ENCODE peak calls at places on chromosomes 12 and 14, in six cellular contexts. T is activated CD8-positive, alpha-beta T cell treated with anti-CD3 and anti-CD28 coated beads for 36 hours; S is cardiac muscle cell; I is foreskin fibroblast; H is left ventricle myocardium inferior; C is B cell. P is an unnamed sample.

GRCh38 chr14:53109028-53109687 is 44.0 kb downstream of the DDHD1 start:
- DNase-seq in T (peak), S (no peak), I (no peak), H (no peak), C (peak), P (no peak)

GRCh38 chr14:89368490-89369477 is 48.2 kb downstream of the FOXN3 start:
- DNase-seq in T (no peak), S (no peak), I (no peak), H (no peak), C (no peak), P (no peak)

GRCh38 chr12:98939350-98939749 is 294.3 kb downstream of the APAF1 start:
- DNase-seq in T (peak), S (peak), I (peak), H (no peak), C (no peak), P (no peak)

GRCh38 chr12:52280796-52281560 is 6.5 kb downstream of the KRT86 start:
- DNase-seq in T (no peak), S (peak), I (peak), H (peak), C (no peak), P (no peak)

GRCh38 chr12:98701166-98701565 is 56.1 kb downstream of the APAF1 start:
- DNase-seq in T (no peak), S (no peak), I (no peak), H (no peak), C (no peak), P (no peak)

GRCh38 chr12:52164624-52165023 is 27.2 kb downstream of the KRT80 start:
- DNase-seq in T (no peak), S (no peak), I (no peak), H (no peak), C (no peak), P (no peak)

GRCh38 chr12:3398196-3398789 is 92.7 kb upstream of the PRMT8 start:
- DNase-seq in T (no peak), S (no peak), I (no peak), H (no peak), C (no peak), P (no peak)

GRCh38 chr12:101773560-101774206 is 34.4 kb upstream of the SYCP3 start:
- DNase-seq in T (peak), S (peak), I (peak), H (peak), C (peak), P (peak)

DNA sequence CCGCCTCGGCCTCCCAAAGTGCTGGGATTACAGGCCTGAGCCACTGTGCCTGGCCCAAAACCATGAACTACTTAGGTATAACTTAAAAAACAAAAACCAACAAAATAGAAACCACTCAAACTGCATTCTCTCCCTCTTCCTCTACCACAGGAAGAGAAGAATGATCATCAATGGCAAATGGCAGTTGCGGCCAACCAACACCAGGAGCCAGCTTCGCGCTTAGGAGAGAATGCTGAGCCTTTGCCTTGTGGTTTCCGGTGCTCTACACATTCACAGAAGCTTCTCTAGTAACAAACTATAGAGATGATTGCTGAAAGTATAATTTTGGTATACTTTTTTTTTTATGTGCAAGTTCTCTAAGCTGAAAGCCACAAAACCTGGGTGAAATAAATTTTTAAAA is 17.1 kb downstream of the CATSPERB start:
- DNase-seq in T (peak), S (no peak), I (no peak), H (no peak), C (no peak), P (no peak)
- TF ChIP-seq CTCF in T (peak), S (no peak), I (no peak), H (no peak), C (no peak), P (no peak)

GRCh38 chr14:92600318-92601053 is 86.9 kb downstream of the RIN3 start:
- DNase-seq in T (no peak), S (peak), I (peak), H (no peak), C (no peak), P (no peak)
- TF ChIP-seq CTCF in T (no peak), S (no peak), I (peak), H (no peak), C (no peak), P (no peak)

GRCh38 chr12:30965613-30965985 is 39.1 kb downstream of the TSPAN11 start:
- DNase-seq in T (no peak), S (no peak), I (no peak), H (no peak), C (no peak), P (no peak)
- TF ChIP-seq CTCF in T (no peak), S (peak), I (peak), H (peak), C (no peak), P (no peak)

GRCh38 chr14:55138091-55138490 is 9.0 kb downstream of the LGALS3 start:
- DNase-seq in T (no peak), S (no peak), I (no peak), H (no peak), C (no peak), P (no peak)
- TF ChIP-seq CTCF in T (no peak), S (peak), I (no peak), H (peak), C (no peak), P (no peak)

GRCh38 chr14:85528080-85528881 is 1.7 kb upstream of the FLRT2 start:
- DNase-seq in T (no peak), S (peak), I (peak), H (no peak), C (no peak), P (no peak)
- TF ChIP-seq CTCF in T (no peak), S (peak), I (peak), H (peak), C (no peak), P (no peak)

DNA sequence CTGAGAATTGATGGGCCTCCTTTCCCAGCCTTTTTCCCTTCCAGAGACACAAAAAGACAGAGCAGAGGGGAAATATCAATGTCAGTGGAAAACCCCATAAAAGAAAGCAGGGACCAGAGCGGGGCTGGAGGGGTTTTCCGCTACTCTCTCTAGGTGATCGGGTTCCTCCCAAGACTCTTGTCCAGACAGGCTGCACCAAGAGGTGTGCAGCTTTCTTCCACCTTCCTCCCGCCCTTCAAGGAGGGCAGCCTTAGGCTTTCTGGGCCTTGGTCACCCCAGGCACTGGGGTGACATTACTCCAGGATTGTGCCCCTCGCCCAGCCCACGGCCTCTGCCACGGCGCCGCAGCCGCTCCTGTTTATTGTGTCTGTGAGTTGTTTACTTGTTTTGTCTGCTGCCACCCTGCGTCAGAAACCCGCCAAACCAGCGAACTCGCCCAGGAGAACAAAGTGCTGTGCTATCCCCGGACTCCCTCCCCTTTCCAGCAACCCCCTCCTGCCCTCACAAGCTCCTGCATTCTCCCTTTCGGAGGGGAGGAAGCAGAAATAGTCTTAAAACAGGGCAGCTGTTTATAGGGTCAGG is 6.7 kb upstream of the HOXC6 start:
- DNase-seq in T (no peak), S (no peak), I (no peak), H (no peak), C (no peak), P (no peak)
- TF ChIP-seq CTCF in T (no peak), S (peak), I (peak), H (no peak), C (no peak), P (no peak)

GRCh38 chr12:26112703-26113147 is 12.1 kb downstream of the BHLHE41 start:
- DNase-seq in T (no peak), S (no peak), I (no peak), H (no peak), C (no peak), P (no peak)

GRCh38 chr12:26114720-26115406 is 10.0 kb downstream of the BHLHE41 start:
- DNase-seq in T (no peak), S (no peak), I (no peak), H (no peak), C (no peak), P (no peak)

GRCh38 chr12:26112232-26112631 is 12.6 kb downstream of the BHLHE41 start:
- DNase-seq in T (no peak), S (no peak), I (no peak), H (no peak), C (no peak), P (no peak)

GRCh38 chr12:26113194-26113654 is 11.6 kb downstream of the BHLHE41 start:
- DNase-seq in T (no peak), S (no peak), I (no peak), H (no peak), C (no peak), P (no peak)

DNA sequence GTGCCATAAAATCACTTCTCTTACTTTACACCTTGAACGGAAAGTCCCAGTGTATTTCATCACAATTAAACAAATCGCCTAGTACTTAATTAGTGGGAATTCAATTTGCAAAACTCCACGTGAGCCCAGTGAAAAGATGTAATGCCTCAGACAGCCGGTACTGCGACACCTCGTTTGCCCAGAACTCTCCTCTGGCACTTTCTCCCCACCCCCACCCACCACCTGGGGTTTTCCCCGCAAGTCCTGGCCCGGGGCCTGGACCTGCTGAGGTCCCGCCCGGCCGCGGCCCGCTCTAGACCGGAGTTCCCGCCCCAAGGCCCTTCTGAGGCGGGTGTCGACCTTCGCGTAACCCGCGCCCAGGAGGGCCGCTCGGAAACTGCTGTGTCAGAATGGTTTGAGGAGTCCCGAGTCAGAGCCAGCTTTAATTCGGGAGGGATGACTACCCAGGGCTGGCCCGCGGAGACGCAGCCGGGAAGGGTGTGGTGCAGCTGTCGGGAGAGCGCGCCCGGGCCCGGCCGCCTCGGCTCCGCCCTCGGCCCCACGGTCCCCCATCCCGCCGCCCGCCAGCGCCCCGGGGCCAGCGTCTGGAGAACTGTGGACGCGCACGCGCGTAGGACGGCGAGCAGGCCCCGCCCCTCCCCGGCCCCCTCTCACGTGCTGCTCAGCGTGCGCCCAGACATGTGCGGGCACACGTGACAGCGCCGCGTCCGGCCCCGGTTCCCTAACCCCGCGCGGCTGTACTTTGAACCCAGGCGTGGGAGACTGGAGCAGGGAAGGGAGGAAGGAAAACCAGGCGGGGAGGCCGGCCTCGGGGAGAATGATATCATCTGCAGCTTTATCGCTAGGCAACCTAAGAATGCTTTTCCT is 10.8 kb downstream of the BHLHE41 start:
- DNase-seq in T (peak), S (peak), I (peak), H (peak), C (peak), P (peak)
- TF ChIP-seq CTCF in T (no peak), S (peak), I (no peak), H (peak), C (peak), P (no peak)

DNA sequence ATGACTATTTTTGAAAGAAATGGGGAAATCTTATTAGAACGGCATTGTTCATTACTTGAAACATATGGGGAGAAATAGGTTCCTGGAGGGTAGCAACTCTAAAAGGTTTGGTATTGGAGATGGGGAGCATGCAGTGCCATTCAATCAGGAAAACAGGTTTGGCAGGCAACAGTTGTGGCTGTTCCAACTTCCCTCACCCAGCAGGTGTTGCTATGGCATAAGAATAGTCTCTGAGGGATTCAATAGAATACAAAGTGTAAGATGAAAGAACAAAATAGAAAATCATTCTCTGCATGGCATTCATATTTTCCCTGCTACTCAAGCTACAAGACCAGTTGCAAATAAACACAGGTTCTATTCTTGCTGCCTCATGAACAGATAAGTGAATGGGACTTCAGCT is 393.3 kb upstream of the RPL10L start:
- DNase-seq in T (no peak), S (no peak), I (no peak), H (no peak), C (no peak), P (no peak)
- TF ChIP-seq CTCF in T (no peak), S (no peak), I (no peak), H (no peak), C (no peak), P (no peak)

GRCh38 chr12:128823916-128824839 is at the start of gene SLC15A4:
- DNase-seq in T (peak), S (peak), I (peak), H (peak), C (peak), P (peak)
- TF ChIP-seq CTCF in T (no peak), S (peak), I (peak), H (peak), C (no peak), P (no peak)

GRCh38 chr14:73290279-73290678 is 53.0 kb downstream of the PAPLN start:
- DNase-seq in T (peak), S (no peak), I (no peak), H (no peak), C (no peak), P (no peak)

GRCh38 chr14:73289729-73290128 is 52.4 kb downstream of the PAPLN start:
- DNase-seq in T (no peak), S (no peak), I (peak), H (no peak), C (no peak), P (no peak)

GRCh38 chr14:73293782-73294781 is 56.8 kb downstream of the PAPLN start:
- DNase-seq in T (no peak), S (no peak), I (no peak), H (no peak), C (no peak), P (no peak)

GRCh38 chr14:73289308-73289707 is 52.0 kb downstream of the PAPLN start:
- DNase-seq in T (no peak), S (no peak), I (no peak), H (no peak), C (no peak), P (no peak)

DNA sequence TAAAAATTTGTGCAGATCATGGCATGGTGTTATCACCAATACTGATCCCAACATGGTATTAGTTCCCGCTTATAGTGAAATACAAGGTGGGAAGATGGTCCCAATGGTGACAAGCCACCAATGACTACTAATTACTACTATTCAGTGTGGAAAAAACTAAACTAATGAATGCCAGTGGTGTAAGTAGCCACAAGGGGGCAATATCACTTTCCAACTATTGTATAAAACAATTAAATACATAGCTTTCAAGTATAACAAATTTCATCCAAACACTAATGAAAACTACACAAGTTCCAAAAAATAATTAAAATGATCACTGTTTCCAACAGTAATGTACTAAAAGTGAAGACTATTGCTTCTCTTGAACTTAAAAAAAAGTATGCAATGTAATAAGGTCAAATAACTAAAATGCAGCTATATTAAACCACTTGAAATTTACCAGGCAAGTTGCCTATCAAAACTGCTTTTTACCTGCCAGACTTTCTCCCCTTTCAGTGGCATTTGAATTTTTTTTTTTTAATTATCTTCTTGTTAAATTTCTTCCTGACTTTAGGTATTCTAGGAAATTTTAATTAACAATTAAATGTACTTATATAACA is 58.0 kb downstream of the PAPLN start:
- DNase-seq in T (peak), S (peak), I (peak), H (no peak), C (no peak), P (no peak)
- TF ChIP-seq CTCF in T (peak), S (peak), I (peak), H (peak), C (peak), P (no peak)